ENCODE peak calls at places on chromosomes 16 and 17, in seven cellular contexts. K, T, Y, I, R, L and V are unnamed samples. For H3K4me1, the result is how much of the 10 kb centered on the place peaks cover.

GRCh38 chr17:70636517-70637133 is 467.3 kb downstream of the KCNJ2 start:
- DNase-seq in I (no peak), R (no peak), Y (peak), L (no peak), K (peak), T (no peak), V (peak)

GRCh38 chr17:31480067-31480466 is 88.6 kb downstream of the RAB11FIP4 start:
- DNase-seq in Y (no peak), R (no peak), I (no peak), L (no peak), K (peak), T (no peak), V (peak)

GRCh38 chr17:7173687-7174602 is 5.2 kb downstream of the ASGR1 start:
- DNase-seq in I (peak), Y (no peak), T (no peak), R (no peak), K (peak), L (peak), V (peak)

GRCh38 chr17:80565347-80566053 is 20.9 kb downstream of the RPTOR start:
- DNase-seq in R (no peak), L (no peak), T (no peak), Y (no peak), K (no peak), I (no peak), V (peak)

GRCh38 chr17:31313982-31314787 is at the start of gene EVI2B:
- DNase-seq in R (no peak), T (peak), I (no peak), K (no peak), Y (peak), L (no peak), V (no peak)

GRCh38 chr17:38544839-38545209 is 60.9 kb downstream of the SRCIN1 start:
- DNase-seq in K (no peak), R (no peak), I (no peak), L (no peak), Y (no peak), T (no peak), V (no peak)

GRCh38 chr17:47810200-47810821 is 11.3 kb downstream of the OSBPL7 start:
- DNase-seq in I (peak), R (no peak), T (peak), Y (no peak), L (peak), K (peak), V (no peak)

GRCh38 chr16:27770271-27771196 is 220.6 kb downstream of the KATNIP start:
- DNase-seq in L (no peak), Y (no peak), R (no peak), I (no peak), K (no peak), T (no peak), V (no peak)

GRCh38 chr17:17391575-17392370 is 85.0 kb upstream of the MED9 start:
- DNase-seq in Y (peak), K (no peak), T (no peak), I (peak), L (peak), R (no peak), V (peak)

GRCh38 chr16:31535737-31536136 is 8.0 kb downstream of the AHSP start:
- DNase-seq in L (no peak), K (no peak), Y (no peak), R (no peak), T (no peak), I (no peak), V (no peak)

GRCh38 chr16:31537362-31537921 is 9.7 kb downstream of the AHSP start:
- DNase-seq in I (no peak), T (no peak), R (no peak), Y (no peak), K (peak), L (no peak), V (peak)

GRCh38 chr16:31532120-31532519 is 4.4 kb downstream of the AHSP start:
- DNase-seq in I (no peak), L (no peak), Y (no peak), T (no peak), K (no peak), R (no peak), V (no peak)

GRCh38 chr16:31538199-31538598 is 10.5 kb downstream of the AHSP start:
- DNase-seq in R (no peak), K (no peak), T (no peak), Y (no peak), I (no peak), L (no peak), V (no peak)

DNA sequence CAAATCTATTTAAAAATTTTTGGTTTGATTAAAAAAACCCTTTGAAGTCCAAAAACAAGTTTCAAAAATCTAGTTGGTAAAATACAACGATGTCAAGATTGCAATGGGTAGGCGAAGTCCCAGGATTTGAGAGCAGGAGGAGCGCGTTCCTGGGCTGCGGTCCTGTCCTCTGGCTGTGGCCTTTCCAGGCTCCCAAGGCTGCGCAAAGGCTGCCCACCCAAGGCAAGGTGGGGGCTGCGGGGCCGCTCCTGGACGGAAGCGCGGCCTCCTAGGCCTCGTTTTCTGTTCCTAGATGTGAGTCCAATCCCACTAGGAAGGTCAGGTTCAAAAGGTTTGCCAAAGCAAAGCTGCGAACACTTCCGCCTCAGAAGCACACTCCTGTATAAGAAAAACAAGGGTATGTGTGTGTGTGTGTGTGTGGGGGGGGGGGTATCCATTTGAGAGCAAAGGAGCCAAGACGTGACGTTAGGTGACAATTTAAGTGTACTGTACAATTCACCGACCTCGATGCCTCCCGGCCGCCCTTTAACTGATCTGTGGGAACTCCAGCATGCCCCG is 9.2 kb downstream of the AHSP start:
- DNase-seq in K (no peak), I (no peak), R (no peak), L (no peak), T (no peak), Y (no peak), V (no peak)
- H3K27ac ChIP-seq in K (peak), I (no peak), R (no peak), L (no peak), T (no peak), Y (no peak), V (no peak)

DNA sequence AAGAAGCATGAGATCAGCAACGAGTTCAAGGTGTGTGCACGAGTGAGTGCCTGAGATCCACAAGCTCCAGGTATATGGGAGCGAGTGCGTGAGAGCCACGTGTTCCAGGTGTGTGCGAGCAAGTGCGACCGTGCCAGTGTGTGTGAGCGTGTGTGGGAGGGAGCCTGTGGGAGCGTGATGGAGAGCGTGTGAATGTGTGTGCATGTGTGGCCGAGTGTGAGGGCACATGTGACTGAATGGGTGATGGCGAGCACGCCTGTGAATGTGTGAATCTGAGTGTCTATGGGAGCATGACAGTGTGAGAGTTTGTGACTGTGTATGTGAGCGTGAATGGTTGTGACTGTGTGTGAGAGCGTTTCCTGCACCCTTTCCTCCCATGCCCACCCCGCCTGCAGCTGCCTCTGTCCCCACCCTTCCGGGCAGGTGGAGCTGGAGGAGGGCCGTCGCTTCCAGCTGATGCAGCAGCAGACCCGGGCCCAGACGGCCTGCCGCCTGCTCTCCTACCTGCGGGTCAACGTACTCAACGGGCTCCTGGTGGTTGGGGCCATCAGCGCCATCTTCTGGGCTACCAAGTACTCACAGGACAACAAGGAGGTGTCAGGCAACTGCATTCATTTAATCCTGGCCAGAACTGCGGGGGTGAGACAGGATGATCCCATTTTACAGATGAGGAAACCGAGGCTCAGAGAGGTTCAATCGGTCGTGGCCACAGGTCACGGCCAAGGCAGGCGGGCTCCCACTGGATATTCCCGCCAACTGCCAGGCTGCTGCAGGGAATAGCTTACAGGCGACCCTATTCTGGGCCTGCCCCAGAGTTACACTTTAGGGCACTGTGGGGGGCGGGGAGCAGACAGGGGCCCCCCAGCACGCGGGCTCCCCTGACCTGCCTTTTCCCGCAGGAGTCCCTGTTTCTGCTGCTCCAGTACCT is 3.7 kb downstream of the TMC8 start:
- DNase-seq in I (peak), T (no peak), K (peak), Y (peak), L (peak), R (no peak), V (no peak)
- H3K4me3 ChIP-seq in I (peak), T (no peak), K (no peak), Y (peak), L (no peak), R (no peak), V (no peak)

DNA sequence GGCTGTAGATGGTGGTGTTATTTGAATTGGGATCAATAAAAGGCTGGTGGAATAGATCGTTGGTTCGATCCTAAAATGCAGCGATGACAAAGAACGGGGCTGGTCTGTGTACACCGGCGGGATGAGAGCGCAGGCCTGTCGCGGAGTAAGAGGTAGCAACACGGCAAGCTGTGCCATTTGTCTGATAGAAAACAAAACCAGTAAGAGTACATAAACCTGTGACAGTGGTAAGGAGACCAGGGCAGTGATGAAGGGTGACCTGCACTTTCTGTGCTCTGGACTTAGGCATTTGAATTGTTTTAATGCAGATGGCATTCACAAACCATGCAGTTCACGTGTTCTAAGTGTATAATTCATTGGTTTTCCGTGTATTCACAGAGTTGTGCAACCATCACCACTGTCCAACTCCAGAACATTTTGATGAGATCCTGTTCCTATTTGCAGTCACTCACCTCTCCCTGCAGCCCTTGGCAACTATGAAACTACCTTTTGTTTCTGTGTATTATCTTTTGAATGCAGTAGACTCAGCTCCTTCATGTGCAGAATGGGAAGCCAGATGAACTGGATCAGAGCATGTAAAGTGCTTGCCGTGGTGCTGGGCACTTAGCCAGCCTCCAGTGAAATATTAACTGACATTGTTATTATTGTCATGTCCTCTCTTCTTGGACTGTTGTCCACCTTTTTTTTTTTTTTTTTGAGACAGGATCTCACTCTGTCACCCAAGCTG is 286.1 kb downstream of the SNX29 start:
- DNase-seq in T (no peak), K (peak), R (no peak), I (no peak), Y (no peak), L (peak), V (no peak)
- H3K4me1 ChIP-seq in T (under half), K (under half), R (under half), I (under half), Y (under half), L (under half), V (under half)

GRCh38 chr16:67163903-67164558 is 514 bp upstream of the HSF4 start:
- DNase-seq in R (no peak), T (peak), L (no peak), K (peak), I (no peak), Y (no peak), V (no peak)

GRCh38 chr16:67163164-67163902 is 1.2 kb upstream of the HSF4 start:
- DNase-seq in L (no peak), I (no peak), Y (no peak), K (peak), T (no peak), R (no peak), V (peak)

GRCh38 chr16:67161595-67162058 is 1.9 kb downstream of the FBXL8 start:
- DNase-seq in T (no peak), I (no peak), R (no peak), L (no peak), Y (no peak), K (no peak), V (no peak)

GRCh38 chr16:67164599-67165061 is at the start of gene HSF4:
- DNase-seq in I (no peak), L (peak), T (no peak), Y (no peak), K (peak), R (no peak), V (peak)

DNA sequence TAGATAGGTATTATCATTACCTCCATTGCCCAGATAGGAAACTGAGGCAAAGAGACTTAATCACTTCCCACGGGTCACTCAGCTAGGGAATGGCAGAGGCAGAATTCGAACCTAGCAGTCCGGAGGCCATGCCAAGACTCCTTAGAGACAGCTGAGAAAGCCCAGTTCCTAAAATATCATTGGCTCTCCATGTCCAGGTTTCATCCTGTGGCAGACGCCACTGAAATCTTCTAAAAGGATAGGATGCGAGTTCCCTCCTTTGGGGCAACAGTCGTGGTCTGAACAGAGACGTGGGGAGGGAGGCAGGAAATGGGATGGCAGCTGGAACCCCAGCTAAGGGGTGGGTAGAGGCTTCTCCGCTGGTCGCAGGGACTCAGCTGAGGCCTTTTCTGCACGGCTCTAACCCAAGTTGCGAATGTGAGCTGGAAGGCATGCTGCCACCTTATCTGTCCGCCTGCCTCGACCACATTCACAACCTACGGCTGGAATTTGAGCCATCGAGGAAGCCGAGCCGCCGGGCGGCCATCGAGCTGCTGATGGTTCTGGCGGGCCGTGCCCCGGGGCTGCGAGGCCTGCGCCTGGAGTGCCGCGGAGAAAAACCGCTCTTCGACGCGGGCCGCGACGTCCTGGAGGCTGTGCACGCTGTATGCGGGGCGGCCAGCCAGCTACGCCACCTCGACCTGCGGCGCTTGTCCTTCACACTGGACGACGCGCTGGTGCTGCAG is 1.9 kb upstream of the HSF4 start:
- DNase-seq in T (no peak), R (no peak), L (no peak), K (no peak), Y (no peak), I (no peak), V (no peak)
- H3K27ac ChIP-seq in T (no peak), R (peak), L (peak), K (no peak), Y (no peak), I (no peak), V (no peak)

GRCh38 chr16:30951193-30951592 is 2.3 kb downstream of the ORAI3 start:
- DNase-seq in T (no peak), I (no peak), K (no peak), Y (no peak), L (no peak), R (no peak), V (no peak)
- H3K4me3 ChIP-seq in T (no peak), I (no peak), K (no peak), Y (no peak), L (no peak), R (no peak), V (no peak)